ENCODE peak calls at places on chromosomes 16 and 17, in seven cellular contexts. Y is islet precursor cell, M is cardiac fibroblast, L is lung microvascular endothelial cell, A is NCI-H748 treated with DMSO at 0.1 percent for 48 hours, E is AG08396, Z is testis. Q is an unnamed sample.

GRCh38 chr16:22353188-22353919 is 21.1 kb downstream of the CDR2 start:
- DNase-seq in Y (peak; percentile 75), M (peak; percentile 74), L (peak; percentile 43), A (no peak), E (peak; percentile 36), Z (no peak), Q (no peak)

GRCh38 chr16:67546091-67546501 is 16.2 kb upstream of the CTCF start:
- DNase-seq in Y (no peak), M (no peak), L (no peak), A (no peak), E (no peak), Z (no peak), Q (no peak)

GRCh38 chr16:57289391-57290257 is 5.2 kb upstream of the PLLP start:
- DNase-seq in Y (no peak), M (no peak), L (no peak), A (no peak), E (no peak), Z (no peak), Q (no peak)

GRCh38 chr16:57533618-57534336 is 2.6 kb downstream of the CCDC102A start:
- DNase-seq in Y (peak; percentile 54), M (no peak), L (peak; percentile 34), A (no peak), E (peak; percentile 17), Z (peak; percentile 16), Q (no peak)

GRCh38 chr16:66176731-66177130 is 189.8 kb upstream of the CDH5 start:
- DNase-seq in Y (no peak), M (no peak), L (no peak), A (no peak), E (no peak), Z (no peak), Q (no peak)

GRCh38 chr17:76074390-76075363 is at the start of gene GALR2:
- DNase-seq in Y (peak; percentile 68), M (no peak), L (no peak), A (no peak), E (no peak), Z (no peak), Q (no peak)

GRCh38 chr17:59167571-59168001 is 12.0 kb downstream of the PRR11 start:
- DNase-seq in Y (no peak), M (peak; percentile 28), L (no peak), A (no peak), E (no peak), Z (no peak), Q (no peak)

GRCh38 chr17:82645516-82645915 is 2.7 kb downstream of the WDR45B start:
- DNase-seq in Y (no peak), M (no peak), L (no peak), A (no peak), E (no peak), Z (no peak), Q (no peak)

GRCh38 chr16:55914383-55914782 is 39.2 kb upstream of the CES5A start:
- DNase-seq in Y (peak; percentile 67), M (no peak), L (no peak), A (no peak), E (no peak), Z (no peak), Q (no peak)

GRCh38 chr17:62162898-62163297 is 97.8 kb upstream of the MED13 start:
- DNase-seq in Y (no peak), M (no peak), L (no peak), A (no peak), E (no peak), Z (no peak), Q (no peak)

GRCh38 chr16:46929378-46930332 is 43.8 kb downstream of the DNAJA2 start:
- DNase-seq in Y (peak; percentile 85), M (peak; percentile 64), L (peak; percentile 72), A (no peak), E (peak; percentile 88), Z (peak; percentile 85), Q (no peak)

GRCh38 chr17:32909787-32910369 is 18.1 kb upstream of the TMEM98 start:
- DNase-seq in Y (peak; percentile 92), M (peak; percentile 89), L (peak; percentile 87), A (peak; percentile 21), E (peak; percentile 79), Z (peak; percentile 88), Q (peak; percentile 79)

GRCh38 chr17:10380631-10381408 is 8.0 kb upstream of the MYH13 start:
- DNase-seq in Y (peak; percentile 45), M (peak; percentile 64), L (no peak), A (no peak), E (no peak), Z (no peak), Q (no peak)

GRCh38 chr16:11871193-11871592 is 19.9 kb upstream of the RSL1D1 start:
- DNase-seq in Y (peak; percentile 73), M (peak; percentile 51), L (no peak), A (no peak), E (no peak), Z (peak; percentile 38), Q (no peak)

Q was measured in DMS153.